ENCODE peak calls at places on chromosomes 11 and 22, in four cellular contexts. U, C, I and J are unnamed samples.

GRCh38 chr11:43853766-43854165 is 26.9 kb upstream of the ALKBH3 start:
- DNase-seq in I (no peak), C (no peak), U (no peak), J (no peak)

GRCh38 chr22:30843245-30843644 is 125.3 kb downstream of the MORC2 start:
- DNase-seq in U (no peak), C (no peak), I (no peak), J (no peak)

GRCh38 chr11:75968021-75968685 is 153.1 kb downstream of the UVRAG start:
- DNase-seq in I (peak; percentile 57), C (no peak), U (no peak), J (no peak)

GRCh38 chr11:121575250-121575962 is 122.6 kb upstream of the SORL1-AS1 start:
- DNase-seq in U (peak; percentile 82), C (no peak), I (no peak), J (no peak)

GRCh38 chr22:17841836-17842235 is 67.6 kb upstream of the BID start:
- DNase-seq in C (no peak), U (no peak), I (no peak), J (no peak)

GRCh38 chr11:70483077-70483861 is 84.9 kb downstream of the CTTN start:
- DNase-seq in U (no peak), I (no peak), C (no peak), J (no peak)

GRCh38 chr11:97937501-97937900 is 1083.2 kb upstream of the CNTN5 start:
- DNase-seq in C (no peak), I (no peak), U (no peak), J (no peak)

GRCh38 chr11:115544422-115544821 is 40.2 kb upstream of the CADM1 start:
- DNase-seq in C (no peak), I (no peak), U (no peak), J (no peak)

GRCh38 chr11:94623120-94623735 is 56.1 kb downstream of the PIWIL4 start:
- DNase-seq in C (peak; percentile 47), U (no peak), I (peak; percentile 88), J (peak; percentile 41)

GRCh38 chr11:90204832-90205646 is 17.8 kb downstream of the CHORDC1 start:
- DNase-seq in U (no peak), C (no peak), I (peak; percentile 13), J (no peak)

GRCh38 chr11:46367244-46367915 is 14.1 kb upstream of the MDK start:
- DNase-seq in I (no peak), C (peak; percentile 82), U (peak; percentile 86), J (peak; percentile 86)